ENCODE peak calls at places on chromosomes 13 and 19, in seven cellular contexts. G, L, F, P, R, A and W are unnamed samples.

GRCh38 chr19:7866399-7867091 is 7.6 kb downstream of the PRR36 start:
- DNase-seq in P (no peak), F (no peak), R (peak; percentile 27), G (no peak), L (no peak), A (no peak), W (no peak)

GRCh38 chr13:113848020-113848419 is 15.9 kb downstream of the GAS6 start:
- DNase-seq in L (no peak), R (no peak), G (no peak), F (no peak), P (no peak), A (no peak), W (no peak)

GRCh38 chr13:54884645-54885044 is 1856.0 kb downstream of the OLFM4 start:
- DNase-seq in R (no peak), A (no peak), G (no peak), P (no peak), F (no peak), L (no peak), W (no peak)

GRCh38 chr19:18433039-18433691 is 4.8 kb downstream of the ISYNA1 start:
- DNase-seq in F (no peak), L (no peak), A (no peak), R (peak; percentile 86), P (peak; percentile 58), G (no peak), W (no peak)

GRCh38 chr19:15701757-15702589 is 25.9 kb upstream of the OR10H2 start:
- DNase-seq in P (no peak), R (no peak), G (no peak), A (no peak), L (no peak), F (no peak), W (no peak)

GRCh38 chr13:86559915-86560314 is 760.7 kb upstream of the SLITRK6 start:
- DNase-seq in F (no peak), G (no peak), A (no peak), P (no peak), R (no peak), L (no peak), W (no peak)

GRCh38 chr19:32176591-32176990 is 168.8 kb upstream of the ZNF507 start:
- DNase-seq in F (no peak), G (no peak), L (no peak), A (no peak), P (no peak), R (no peak), W (no peak)

GRCh38 chr13:100773923-100774641 is 99.5 kb upstream of the TMTC4 start:
- DNase-seq in L (no peak), R (no peak), A (no peak), F (no peak), G (no peak), P (no peak), W (no peak)

GRCh38 chr19:623974-624373 is 9.4 kb downstream of the POLRMT start:
- DNase-seq in P (no peak), L (peak; percentile 94), G (no peak), R (no peak), A (no peak), F (no peak), W (no peak)

GRCh38 chr13:41547253-41548000 is 90.1 kb downstream of the RGCC start:
- DNase-seq in R (no peak), F (no peak), L (no peak), A (no peak), G (peak; percentile 61), P (peak; percentile 70), W (no peak)

GRCh38 chr13:97276862-97277269 is 54.7 kb downstream of the MBNL2 start:
- DNase-seq in L (no peak), F (no peak), A (no peak), R (no peak), P (no peak), G (no peak), W (no peak)

GRCh38 chr13:89763011-89763410 is 1584.5 kb upstream of the MIR17HG start:
- DNase-seq in A (no peak), F (no peak), P (no peak), R (no peak), L (no peak), G (no peak), W (no peak)

GRCh38 chr13:24214528-24214927 is 54.0 kb downstream of the SPATA13 start:
- DNase-seq in P (no peak), F (no peak), L (no peak), R (no peak), G (no peak), A (no peak), W (no peak)